ENCODE peak calls at places on chromosomes 6 and 20, in six cellular contexts. V is H9, U is SK-N-SH, Z is IMR-90, J is keratinocyte, T is HCT116. W is an unnamed sample.

GRCh38 chr6:15207923-15208322 is 37.9 kb upstream of the JARID2 start:
- DNase-seq in J (no peak), V (peak; percentile 76), U (no peak), Z (peak; percentile 50), T (no peak), W (no peak)

GRCh38 chr6:114403858-114404257 is 61.0 kb upstream of the HS3ST5 start:
- DNase-seq in Z (no peak), T (no peak), V (no peak), J (no peak), U (no peak), W (no peak)

GRCh38 chr6:22657341-22657985 is 88.1 kb downstream of the HDGFL1 start:
- DNase-seq in V (no peak), Z (no peak), T (no peak), U (no peak), J (no peak), W (peak; percentile 63)

GRCh38 chr20:61821698-61822097 is 244.0 kb downstream of the TAF4 start:
- DNase-seq in U (no peak), T (no peak), J (no peak), Z (no peak), V (no peak), W (no peak)

GRCh38 chr6:35192301-35192860 is 21.4 kb upstream of the SCUBE3 start:
- DNase-seq in V (no peak), J (no peak), Z (no peak), U (no peak), T (no peak), W (no peak)

GRCh38 chr6:71386215-71386614 is 97.6 kb downstream of the OGFRL1 start:
- DNase-seq in V (no peak), U (no peak), J (peak; percentile 53), Z (no peak), T (no peak), W (no peak)

GRCh38 chr6:131062245-131063027 is 609 bp downstream of the EPB41L2 start:
- DNase-seq in U (no peak), T (no peak), J (no peak), Z (no peak), V (peak; percentile 32), W (peak; percentile 7)

GRCh38 chr6:29336269-29336668 is 32.4 kb downstream of the OR5V1 start:
- DNase-seq in Z (no peak), U (no peak), V (no peak), J (no peak), T (no peak), W (no peak)

GRCh38 chr6:11407403-11407802 is 130.1 kb upstream of the TMEM170B start:
- DNase-seq in T (no peak), Z (no peak), J (no peak), V (no peak), U (no peak), W (no peak)

GRCh38 chr6:11403035-11403601 is 134.4 kb upstream of the TMEM170B start:
- DNase-seq in Z (no peak), V (no peak), J (no peak), U (no peak), T (no peak), W (no peak)

GRCh38 chr6:11410539-11411307 is 126.8 kb upstream of the TMEM170B start:
- DNase-seq in U (peak; percentile 56), T (no peak), V (no peak), Z (no peak), J (no peak), W (no peak)

GRCh38 chr6:11404081-11404480 is 133.5 kb upstream of the TMEM170B start:
- DNase-seq in V (no peak), Z (no peak), U (no peak), J (no peak), T (no peak), W (no peak)

DNA sequence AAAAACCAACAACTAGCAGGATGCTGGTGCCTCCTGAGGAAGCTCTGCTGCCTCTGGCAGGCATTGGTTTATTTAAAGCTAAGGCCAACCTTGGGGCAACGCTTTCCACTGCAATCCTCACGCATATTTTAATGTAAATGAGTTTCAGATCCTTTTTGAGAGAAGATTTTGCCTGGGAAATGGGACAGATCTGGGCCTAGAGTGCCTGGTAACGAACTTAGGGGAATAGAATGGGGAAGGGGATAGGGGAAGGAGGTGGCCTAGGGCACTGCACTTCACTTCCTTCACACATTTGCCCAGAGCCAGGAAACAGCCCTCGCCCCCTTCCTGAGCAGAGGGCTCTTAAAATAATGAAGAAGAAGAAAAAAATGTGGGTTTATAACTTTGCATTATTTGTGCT is 132.7 kb upstream of the TMEM170B start:
- DNase-seq in T (no peak), J (no peak), Z (no peak), U (no peak), V (no peak), W (no peak)
- H3K9ac ChIP-seq in T (no peak overlapping the region), J (no peak overlapping the region), Z (no peak overlapping the region), U (no peak overlapping the region), V (no peak overlapping the region), W (no peak overlapping the region)

GRCh38 chr20:59439243-59439642 is 138.8 kb downstream of the EDN3 start:
- DNase-seq in J (no peak), Z (no peak), U (no peak), V (no peak), T (no peak), W (no peak)
- TF ChIP-seq CTCF in J (no peak), Z (no peak), U (no peak), V (peak; percentile 40), T (no peak), W (peak; percentile 26)

DNA sequence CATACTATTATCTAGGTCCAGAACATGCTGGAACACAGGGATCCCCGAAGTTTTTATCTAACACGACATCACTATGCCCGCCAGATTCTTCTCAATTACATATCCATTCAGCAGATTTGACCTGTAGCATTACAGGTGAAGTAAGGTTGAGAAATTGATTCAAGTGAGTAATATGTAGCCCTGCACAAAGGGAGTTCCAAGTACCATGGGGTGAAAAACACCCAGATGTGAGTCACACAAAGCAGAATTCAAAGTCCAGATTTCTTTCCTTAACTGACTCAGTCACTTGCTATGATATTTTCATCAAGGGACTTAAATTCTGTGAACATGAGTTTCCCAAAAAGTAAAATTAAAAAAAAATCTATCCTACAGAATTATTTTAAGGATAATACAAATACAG is 655.4 kb upstream of the PTCHD4 start:
- DNase-seq in U (no peak), V (no peak), Z (peak; percentile 79), T (peak; percentile 79), J (peak; percentile 42), W (no peak)
- H3K9ac ChIP-seq in U (no peak overlapping the region), V (no peak overlapping the region), Z (no peak overlapping the region), T (no peak overlapping the region), J (no peak overlapping the region), W (no peak overlapping the region)

DNA sequence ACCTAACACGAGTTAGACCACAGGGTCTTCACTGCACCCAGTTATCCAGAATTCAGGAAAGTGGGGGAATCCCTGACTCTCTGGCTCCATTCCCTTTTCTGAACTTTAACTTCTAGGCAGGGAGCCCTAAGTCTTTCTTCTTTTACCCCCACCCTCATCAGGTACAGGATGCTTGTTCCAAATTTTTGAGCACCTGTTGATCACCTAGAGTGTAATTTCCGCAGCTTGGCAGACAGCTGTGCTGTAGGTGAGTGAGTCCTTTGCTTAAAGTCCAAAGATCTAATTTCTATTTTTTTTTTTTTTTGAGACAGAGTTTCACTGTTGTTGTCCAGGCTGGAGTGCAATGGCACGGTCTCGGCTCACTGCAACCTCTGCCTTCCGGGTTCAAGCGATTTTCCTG is 89.5 kb upstream of the AKIRIN2 start:
- DNase-seq in T (no peak), Z (no peak), J (no peak), V (no peak), U (no peak), W (no peak)
- TF ChIP-seq CTCF in T (no peak), Z (no peak), J (no peak), V (no peak), U (no peak), W (no peak)

DNA sequence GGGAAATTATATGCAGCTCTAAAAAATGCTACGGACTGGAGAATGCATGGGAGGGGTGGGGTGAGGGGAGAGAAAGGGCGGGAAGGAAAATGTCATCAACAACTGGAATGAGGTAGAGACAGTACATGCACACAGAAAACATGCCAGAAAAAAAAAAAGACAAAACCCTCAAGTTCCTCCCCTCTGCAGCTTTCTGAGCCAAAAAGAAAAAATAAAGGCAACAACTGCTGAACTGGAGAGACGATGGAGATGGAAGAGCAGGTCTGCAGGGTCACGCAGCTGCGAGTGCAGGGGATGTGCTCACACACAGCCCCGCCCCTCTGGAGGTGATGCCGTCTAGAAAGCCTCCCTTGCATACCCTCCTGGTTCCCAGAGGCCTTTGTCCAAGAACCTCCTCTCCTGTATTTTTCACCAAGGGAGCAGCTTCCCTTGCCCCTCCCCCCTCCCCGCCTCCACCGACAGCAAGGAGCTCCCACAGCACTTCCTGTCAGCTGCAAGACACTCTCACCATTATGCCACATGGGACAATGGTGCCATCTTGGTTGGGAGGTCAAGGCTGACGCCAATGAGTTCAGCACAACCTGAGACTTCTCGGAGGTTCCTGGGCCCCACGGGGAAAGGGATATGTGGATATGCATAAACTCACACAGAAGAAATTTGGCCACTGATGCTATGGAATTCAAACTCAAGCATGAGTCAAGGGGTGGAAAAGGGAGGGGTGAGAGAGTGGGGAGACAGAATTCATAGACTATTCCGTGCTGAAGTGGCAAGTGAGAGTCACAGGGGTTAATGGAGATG is 133.1 kb downstream of the SCML4 start:
- DNase-seq in Z (peak; percentile 96), U (no peak), T (no peak), J (no peak), V (no peak), W (no peak)
- H3K9ac ChIP-seq in Z (no peak overlapping the region), U (no peak overlapping the region), T (no peak overlapping the region), J (no peak overlapping the region), V (no peak overlapping the region), W (no peak overlapping the region)